ENCODE peak calls at places on chromosomes 6 and 20, in eight cellular contexts. Z, E, R, H, K, B, U and Q are unnamed samples.

GRCh38 chr6:113690255-113690956 is 166.7 kb upstream of the MARCKS start:
- DNase-seq in Z (no peak), E (no peak), R (no peak), H (no peak), K (no peak), B (no peak), U (no peak), Q (no peak)

GRCh38 chr6:21634582-21634981 is 41.0 kb downstream of the SOX4 start:
- DNase-seq in Z (no peak), E (no peak), R (no peak), H (peak), K (no peak), B (no peak), U (no peak), Q (peak)

GRCh38 chr6:52012582-52012981 is 74.8 kb downstream of the PKHD1 start:
- DNase-seq in Z (no peak), E (no peak), R (no peak), H (no peak), K (no peak), B (no peak), U (no peak), Q (no peak)

GRCh38 chr6:152575186-152575585 is 62.0 kb downstream of the SYNE1 start:
- DNase-seq in Z (no peak), E (no peak), R (no peak), H (no peak), K (no peak), B (no peak), U (no peak), Q (no peak)

GRCh38 chr20:53244711-53245110 is 272.6 kb downstream of the TSHZ2 start:
- DNase-seq in Z (no peak), E (no peak), R (no peak), H (no peak), K (no peak), B (no peak), U (no peak), Q (no peak)

GRCh38 chr6:155314773-155315515 is 660 bp upstream of the TFB1M start:
- DNase-seq in Z (peak), E (no peak), R (peak), H (no peak), K (no peak), B (no peak), U (peak), Q (peak)

GRCh38 chr6:150297327-150298028 is 71.3 kb upstream of the IYD start:
- DNase-seq in Z (no peak), E (no peak), R (no peak), H (no peak), K (no peak), B (no peak), U (no peak), Q (peak)

GRCh38 chr6:36984581-36985383 is 1.2 kb downstream of the MTCH1 start:
- DNase-seq in Z (no peak), E (peak), R (no peak), H (peak), K (no peak), B (peak), U (no peak), Q (peak)

GRCh38 chr6:78483546-78483945 is 383.8 kb upstream of the IRAK1BP1 start:
- DNase-seq in Z (no peak), E (no peak), R (no peak), H (no peak), K (no peak), B (no peak), U (no peak), Q (no peak)

GRCh38 chr6:4880373-4880762 is 104.2 kb downstream of the CDYL start:
- DNase-seq in Z (no peak), E (no peak), R (no peak), H (no peak), K (no peak), B (no peak), U (no peak), Q (no peak)

GRCh38 chr6:159213401-159213800 is 44.2 kb downstream of the FNDC1 start:
- DNase-seq in Z (no peak), E (no peak), R (no peak), H (no peak), K (no peak), B (no peak), U (no peak), Q (no peak)

GRCh38 chr6:12483712-12484111 is 193.6 kb downstream of the EDN1 start:
- DNase-seq in Z (no peak), E (no peak), R (no peak), H (no peak), K (no peak), B (no peak), U (no peak), Q (no peak)

GRCh38 chr6:25670208-25670607 is 18.2 kb downstream of the SCGN start:
- DNase-seq in Z (no peak), E (no peak), R (no peak), H (no peak), K (no peak), B (no peak), U (no peak), Q (no peak)

GRCh38 chr20:13524339-13524738 is 114.4 kb downstream of the TASP1 start:
- DNase-seq in Z (no peak), E (no peak), R (no peak), H (no peak), K (no peak), B (no peak), U (no peak), Q (no peak)

GRCh38 chr20:3805594-3806264 is 9.6 kb downstream of the CDC25B start:
- DNase-seq in Z (no peak), E (no peak), R (no peak), H (no peak), K (peak), B (no peak), U (no peak), Q (no peak)

GRCh38 chr20:48314925-48315592 is 512.7 kb downstream of the PREX1 start:
- DNase-seq in Z (no peak), E (no peak), R (no peak), H (no peak), K (no peak), B (no peak), U (no peak), Q (no peak)

GRCh38 chr6:90369024-90369519 is 72.4 kb upstream of the BACH2 start:
- DNase-seq in Z (peak), E (no peak), R (peak), H (no peak), K (no peak), B (peak), U (peak), Q (peak)

GRCh38 chr20:3364323-3365013 is 43.0 kb downstream of the DNAAF9 start:
- DNase-seq in Z (no peak), E (no peak), R (no peak), H (no peak), K (no peak), B (no peak), U (no peak), Q (no peak)

GRCh38 chr20:57482148-57482547 is 42.8 kb downstream of the CTCFL start:
- DNase-seq in Z (no peak), E (no peak), R (no peak), H (no peak), K (peak), B (peak), U (no peak), Q (no peak)

GRCh38 chr6:99587792-99588191 is 18.8 kb upstream of the PRDM13 start:
- DNase-seq in Z (no peak), E (no peak), R (no peak), H (no peak), K (no peak), B (no peak), U (no peak), Q (no peak)

GRCh38 chr6:141594874-141595273 is 537.9 kb upstream of the GJE1 start:
- DNase-seq in Z (no peak), E (no peak), R (no peak), H (no peak), K (no peak), B (no peak), U (no peak), Q (no peak)

GRCh38 chr20:25076731-25077609 is 5.0 kb downstream of the VSX1 start:
- DNase-seq in Z (no peak), E (no peak), R (peak), H (no peak), K (no peak), B (no peak), U (no peak), Q (no peak)

DNA sequence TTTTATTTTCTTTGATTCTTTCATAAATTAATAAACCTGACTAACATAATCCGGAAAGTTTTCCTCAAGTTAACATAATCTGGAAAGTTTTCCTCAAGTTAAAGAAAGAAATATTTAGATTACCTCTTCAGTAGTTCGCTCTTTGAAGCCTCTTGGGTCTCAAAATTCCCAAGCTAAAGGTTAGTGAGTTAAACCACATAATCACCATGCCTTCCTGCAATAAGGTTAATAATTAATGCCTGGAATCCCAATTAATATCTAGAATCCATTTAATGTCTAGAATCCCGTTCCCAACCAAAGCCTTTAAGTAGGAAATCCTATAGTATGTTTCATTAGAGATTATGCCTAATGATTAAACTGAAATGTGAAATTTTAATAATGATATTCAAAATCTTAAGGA is 12.9 kb downstream of the DCDC2 start:
- DNase-seq in Z (no peak), E (no peak), R (no peak), H (no peak), K (no peak), B (no peak), U (no peak), Q (no peak)
- H3K4me3 ChIP-seq in Z (no peak), E (no peak), R (no peak), H (no peak), K (no peak), B (no peak), U (no peak), Q (no peak)

DNA sequence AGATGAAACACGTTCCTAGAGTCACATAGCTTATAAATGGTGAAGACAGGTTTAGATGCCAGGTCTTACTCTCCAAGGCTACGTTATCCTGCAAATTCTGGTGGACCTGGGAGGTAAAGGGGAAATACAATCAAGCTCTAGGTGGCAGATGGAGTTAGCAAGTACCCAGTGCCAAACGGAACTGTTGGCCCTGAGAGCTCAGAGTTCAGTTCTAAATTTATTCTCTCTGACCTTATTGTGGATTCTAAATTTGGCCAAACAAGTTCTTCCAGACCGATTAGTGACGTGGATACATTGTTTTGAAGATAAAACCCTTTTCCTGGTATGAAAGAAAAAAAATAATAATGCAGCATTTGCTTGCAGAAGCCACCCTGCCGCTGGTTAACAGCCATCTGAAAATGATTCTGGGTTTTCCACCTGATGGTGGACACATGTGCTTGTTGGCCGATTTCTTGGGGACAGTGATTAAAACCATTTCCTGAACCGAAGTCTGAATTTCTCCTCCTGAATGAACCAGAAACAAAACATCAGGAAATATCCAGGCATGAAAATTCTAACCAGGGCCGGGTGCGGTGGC is 32.5 kb downstream of the RIPOR3 start:
- DNase-seq in Z (no peak), E (no peak), R (no peak), H (no peak), K (no peak), B (no peak), U (no peak), Q (no peak)
- TF ChIP-seq CTCF in Z (peak), E (no peak), R (no peak), H (no peak), K (no peak), B (peak), U (no peak), Q (no peak)

DNA sequence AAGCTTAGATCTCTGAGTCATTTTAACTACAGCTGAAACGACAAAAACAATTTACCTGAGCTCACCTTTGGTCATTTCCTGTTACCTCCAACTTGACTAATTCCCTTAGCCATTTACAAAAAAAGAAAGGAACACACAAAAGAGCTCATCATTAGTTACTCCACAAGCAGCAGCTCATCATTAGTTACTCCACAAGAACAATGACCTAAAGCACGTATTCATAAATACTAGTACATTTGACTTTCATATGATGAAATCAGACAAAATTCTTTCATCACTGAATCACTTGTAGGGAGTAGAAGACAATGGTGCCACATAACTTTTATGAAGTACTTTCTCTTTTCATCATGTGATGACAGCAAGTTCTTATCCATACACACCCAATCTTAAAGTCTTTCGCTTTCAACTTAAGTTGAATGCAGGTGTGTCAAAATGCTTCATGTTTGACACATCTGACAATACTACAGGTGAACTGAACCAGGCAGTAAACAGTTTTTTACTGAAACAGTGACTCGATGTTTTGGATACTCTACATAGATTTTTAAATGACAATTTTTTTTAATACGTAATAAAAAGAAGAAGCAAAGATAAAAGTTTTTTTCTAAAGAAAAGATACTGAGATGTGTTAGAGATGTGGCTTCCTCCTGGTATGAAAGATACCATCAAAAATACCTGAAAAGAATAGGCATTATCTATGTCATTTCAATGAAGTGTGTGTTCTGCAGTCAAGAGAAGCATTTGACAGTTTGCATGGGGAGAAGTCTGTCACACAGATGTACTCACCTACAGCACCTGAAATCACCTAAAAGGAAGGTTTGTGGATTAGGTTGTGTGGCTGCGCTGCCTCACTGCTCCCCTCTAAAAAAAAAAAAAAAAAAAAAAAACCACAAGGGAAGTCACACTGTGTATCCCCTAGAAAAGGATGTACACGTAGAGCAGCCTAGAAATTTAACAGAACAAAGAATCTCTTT is 109.1 kb downstream of the PRDM1 start:
- DNase-seq in Z (no peak), E (no peak), R (no peak), H (no peak), K (no peak), B (no peak), U (no peak), Q (no peak)
- H3K27ac ChIP-seq in Z (no peak), E (peak), R (no peak), H (no peak), K (peak), B (no peak), U (no peak), Q (no peak)

GRCh38 chr20:62708591-62709536 is at the start of gene NTSR1:
- DNase-seq in Z (no peak), E (no peak), R (no peak), H (peak), K (no peak), B (no peak), U (peak), Q (no peak)

GRCh38 chr20:62709537-62709905 is 885 bp downstream of the NTSR1 start:
- DNase-seq in Z (no peak), E (no peak), R (no peak), H (no peak), K (no peak), B (no peak), U (no peak), Q (no peak)

GRCh38 chr20:62707281-62707941 is 1.2 kb upstream of the NTSR1 start:
- DNase-seq in Z (no peak), E (no peak), R (no peak), H (no peak), K (no peak), B (no peak), U (no peak), Q (no peak)

GRCh38 chr20:62706857-62707256 is 1.8 kb upstream of the NTSR1 start:
- DNase-seq in Z (no peak), E (no peak), R (no peak), H (no peak), K (no peak), B (no peak), U (no peak), Q (no peak)

DNA sequence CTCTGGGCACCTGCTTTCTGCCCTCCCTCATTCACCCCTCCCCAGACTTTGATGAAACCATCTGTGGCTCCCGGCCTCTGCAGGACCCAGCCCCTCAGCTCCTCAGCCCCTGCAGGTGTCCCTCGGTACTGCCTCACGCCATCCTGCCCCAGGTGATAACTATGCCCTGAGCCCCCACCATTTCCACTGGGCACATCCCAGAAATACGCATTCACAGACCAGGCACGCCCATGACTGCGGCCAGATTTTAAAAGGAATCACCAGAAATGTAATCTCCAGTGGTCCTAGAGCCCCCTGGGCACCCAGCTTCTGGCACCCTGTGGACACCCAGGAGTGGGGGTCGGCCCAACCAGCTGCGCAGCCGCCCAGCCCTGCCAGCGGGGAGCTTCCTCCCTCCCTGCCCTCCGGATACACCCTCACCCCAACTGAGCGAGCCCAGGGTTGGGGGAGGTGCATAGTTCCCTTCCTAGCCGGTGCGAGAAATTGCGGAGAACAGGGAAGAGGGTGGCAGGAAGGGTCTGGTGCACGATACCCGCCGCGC is 585 bp upstream of the NTSR1 start:
- DNase-seq in Z (no peak), E (no peak), R (no peak), H (no peak), K (no peak), B (no peak), U (peak), Q (no peak)
- H3K4me3 ChIP-seq in Z (no peak), E (no peak), R (no peak), H (no peak), K (peak), B (no peak), U (peak), Q (no peak)

GRCh38 chr20:23049933-23050838 is 714 bp upstream of the THBD start:
- DNase-seq in Z (peak), E (no peak), R (peak), H (peak), K (peak), B (peak), U (no peak), Q (no peak)

GRCh38 chr20:23047738-23048214 is 1.7 kb downstream of the THBD start:
- DNase-seq in Z (no peak), E (no peak), R (peak), H (no peak), K (peak), B (no peak), U (no peak), Q (no peak)

GRCh38 chr20:23049201-23049932 is at the start of gene THBD:
- DNase-seq in Z (peak), E (no peak), R (peak), H (peak), K (peak), B (peak), U (no peak), Q (peak)

GRCh38 chr20:23047001-23047737 is 2.3 kb downstream of the THBD start:
- DNase-seq in Z (no peak), E (no peak), R (no peak), H (no peak), K (no peak), B (no peak), U (no peak), Q (no peak)

GRCh38 chr20:23048283-23049200 is 930 bp downstream of the THBD start:
- DNase-seq in Z (peak), E (no peak), R (peak), H (peak), K (peak), B (peak), U (peak), Q (peak)
- TF ChIP-seq CTCF in Z (peak), E (no peak), R (peak), H (peak), K (peak), B (no peak), U (peak), Q (peak)